ENCODE peak calls at places on chromosome 9, in nine cellular contexts. B is neural progenitor cell; J is tibial nerve; G is CD8-positive, alpha-beta T cell; C is CD8-positive, alpha-beta memory T cell; Z is keratinocyte; H is H9; M is IMR-90; W is Peyer's patch. N is an unnamed sample.

GRCh38 chr9:19946446-19947109 is 157.7 kb upstream of the SLC24A2 start:
- DNase-seq in J (no peak), G (no peak), Z (no peak), H (no peak), W (no peak), C (no peak), B (peak), M (peak), N (peak)

GRCh38 chr9:88593537-88594185 is 58.7 kb downstream of the NXNL2 start:
- DNase-seq in G (peak), J (peak), C (peak), H (no peak), M (peak), B (peak), Z (no peak), W (peak), N (peak)

GRCh38 chr9:124214596-124215550 is 42.9 kb upstream of the NEK6 start:
- DNase-seq in Z (no peak), B (no peak), G (no peak), M (no peak), H (no peak), C (no peak), J (no peak), W (peak), N (no peak)

GRCh38 chr9:137053944-137054931 is at the start of gene ENTPD2:
- DNase-seq in H (peak), B (peak), J (no peak), G (peak), C (no peak), Z (no peak), W (peak), M (no peak), N (no peak)

GRCh38 chr9:14271078-14271673 is 42.8 kb downstream of the NFIB start:
- DNase-seq in G (no peak), B (peak), W (no peak), Z (no peak), M (peak), J (peak), C (no peak), H (peak), N (no peak)

GRCh38 chr9:128969491-128969890 is 22.0 kb downstream of the NUP188 start:
- DNase-seq in M (peak), C (no peak), Z (no peak), B (no peak), J (no peak), H (no peak), G (no peak), W (no peak), N (no peak)

GRCh38 chr9:123058834-123059233 is 25.4 kb downstream of the GPR21 start:
- DNase-seq in J (no peak), C (no peak), W (no peak), Z (no peak), B (no peak), M (peak), H (no peak), G (no peak), N (no peak)

GRCh38 chr9:126146254-126147145 is 180.1 kb upstream of the MVB12B start:
- DNase-seq in C (no peak), Z (no peak), B (peak), J (no peak), H (peak), M (no peak), W (peak), G (no peak), N (peak)

GRCh38 chr9:114061292-114061691 is 16.8 kb downstream of the AMBP start:
- DNase-seq in J (no peak), G (no peak), C (no peak), W (peak), Z (no peak), H (no peak), M (no peak), B (no peak), N (no peak)

GRCh38 chr9:134632329-134632728 is 9.3 kb upstream of the COL5A1 start:
- DNase-seq in B (no peak), G (no peak), J (no peak), Z (no peak), W (no peak), C (no peak), H (peak), M (no peak), N (no peak)

GRCh38 chr9:80028501-80028900 is 456.7 kb downstream of the TLE4 start:
- DNase-seq in H (no peak), G (no peak), Z (no peak), W (no peak), M (no peak), C (no peak), B (peak), J (no peak), N (peak)

GRCh38 chr9:89817186-89817960 is 212.6 kb downstream of the GADD45G start:
- DNase-seq in C (no peak), B (no peak), H (no peak), W (no peak), M (no peak), G (no peak), J (no peak), Z (no peak), N (peak)

GRCh38 chr9:96169488-96169887 is 132.5 kb downstream of the HSD17B3 start:
- DNase-seq in W (peak), M (peak), J (peak), C (no peak), H (peak), Z (no peak), G (no peak), B (peak), N (no peak)

GRCh38 chr9:116403171-116403570 is 249.6 kb downstream of the PAPPA start:
- DNase-seq in Z (no peak), B (no peak), G (no peak), J (no peak), W (no peak), M (no peak), C (no peak), H (no peak), N (no peak)

GRCh38 chr9:134569626-134570025 is 72.0 kb upstream of the COL5A1 start:
- DNase-seq in G (no peak), C (no peak), J (no peak), B (no peak), M (no peak), W (no peak), Z (no peak), H (no peak), N (no peak)

GRCh38 chr9:91644433-91644832 is 220.8 kb upstream of the NFIL3 start:
- DNase-seq in B (no peak), W (no peak), M (no peak), H (no peak), C (no peak), G (no peak), Z (no peak), J (no peak), N (no peak)

GRCh38 chr9:128218518-128219389 is 15.6 kb downstream of the DNM1 start:
- DNase-seq in J (peak), Z (peak), H (peak), M (peak), B (peak), G (peak), W (peak), C (peak), N (peak)

GRCh38 chr9:3526903-3527652 is 1.3 kb upstream of the RFX3 start:
- DNase-seq in M (peak), Z (no peak), H (peak), W (peak), B (peak), C (peak), J (peak), G (no peak), N (peak)

GRCh38 chr9:84357235-84357634 is 16.7 kb upstream of the SLC28A3 start:
- DNase-seq in B (no peak), Z (no peak), W (no peak), C (no peak), M (no peak), H (no peak), J (no peak), G (no peak), N (no peak)

GRCh38 chr9:126621919-126622735 is 8.4 kb downstream of the LMX1B start:
- DNase-seq in B (no peak), Z (no peak), J (no peak), W (no peak), G (no peak), M (no peak), C (no peak), H (peak), N (no peak)

GRCh38 chr9:107286057-107286456 is 3.0 kb downstream of the RAD23B start:
- DNase-seq in Z (no peak), C (no peak), W (no peak), M (peak), G (no peak), J (no peak), B (no peak), H (no peak), N (no peak)

GRCh38 chr9:92558612-92559374 is 23.0 kb upstream of the ECM2 start:
- DNase-seq in J (no peak), G (no peak), B (no peak), M (no peak), H (no peak), Z (no peak), C (no peak), W (no peak), N (peak)

GRCh38 chr9:134689320-134690181 is 47.9 kb downstream of the COL5A1 start:
- DNase-seq in H (peak), Z (no peak), J (peak), B (peak), G (no peak), C (no peak), W (peak), M (peak), N (peak)

GRCh38 chr9:90979138-90979551 is 177.5 kb downstream of the SYK start:
- DNase-seq in C (no peak), M (no peak), G (no peak), J (no peak), Z (no peak), B (no peak), W (no peak), H (no peak), N (no peak)

GRCh38 chr9:100087218-100087617 is 11.6 kb downstream of the ERP44 start:
- DNase-seq in M (peak), B (no peak), G (no peak), H (no peak), J (no peak), C (no peak), Z (no peak), W (peak), N (no peak)

GRCh38 chr9:21804791-21805190 is 2.4 kb downstream of the MTAP start:
- DNase-seq in H (no peak), M (no peak), W (no peak), C (no peak), B (no peak), J (no peak), Z (no peak), G (no peak), N (no peak)

GRCh38 chr9:21804336-21804735 is 1.9 kb downstream of the MTAP start:
- DNase-seq in M (no peak), J (no peak), B (no peak), H (no peak), C (no peak), W (no peak), G (no peak), Z (no peak), N (no peak)

GRCh38 chr9:21802418-21803000 is at the start of gene MTAP:
- DNase-seq in G (peak), C (peak), H (peak), B (peak), W (peak), M (peak), Z (no peak), J (peak), N (no peak)

GRCh38 chr9:21801683-21802417 is 586 bp upstream of the MTAP start:
- DNase-seq in W (peak), B (peak), C (no peak), Z (no peak), M (peak), J (peak), G (no peak), H (peak), N (peak)

GRCh38 chr9:21803674-21804048 is 1.2 kb downstream of the MTAP start:
- DNase-seq in H (no peak), J (no peak), Z (no peak), B (no peak), G (no peak), W (no peak), M (no peak), C (no peak), N (no peak)
- H3K27ac ChIP-seq in H (no peak), J (peak), Z (peak), B (no peak), G (peak), W (peak), M (peak), C (peak), N (no peak)

GRCh38 chr9:33850677-33851076 is 33.7 kb downstream of the UBE2R2 start:
- DNase-seq in G (no peak), M (no peak), B (no peak), H (no peak), C (no peak), W (no peak), J (no peak), Z (no peak), N (no peak)

GRCh38 chr9:33850267-33850629 is 33.3 kb downstream of the UBE2R2 start:
- DNase-seq in W (no peak), B (no peak), G (no peak), Z (no peak), M (no peak), J (no peak), C (no peak), H (no peak), N (no peak)

GRCh38 chr9:33856247-33856646 is 39.3 kb downstream of the UBE2R2 start:
- DNase-seq in C (no peak), M (no peak), J (no peak), B (no peak), H (no peak), W (no peak), G (no peak), Z (no peak), N (no peak)

GRCh38 chr9:33852216-33852826 is 35.4 kb downstream of the UBE2R2 start:
- DNase-seq in M (peak), H (peak), W (peak), Z (no peak), B (peak), C (peak), J (peak), G (peak), N (peak)

GRCh38 chr9:33851301-33851700 is 34.3 kb downstream of the UBE2R2 start:
- DNase-seq in Z (no peak), J (no peak), H (no peak), C (no peak), M (no peak), G (no peak), W (no peak), B (no peak), N (no peak)
- H3K27ac ChIP-seq in Z (no peak), J (peak), H (no peak), C (no peak), M (no peak), G (no peak), W (no peak), B (peak), N (no peak)

DNA sequence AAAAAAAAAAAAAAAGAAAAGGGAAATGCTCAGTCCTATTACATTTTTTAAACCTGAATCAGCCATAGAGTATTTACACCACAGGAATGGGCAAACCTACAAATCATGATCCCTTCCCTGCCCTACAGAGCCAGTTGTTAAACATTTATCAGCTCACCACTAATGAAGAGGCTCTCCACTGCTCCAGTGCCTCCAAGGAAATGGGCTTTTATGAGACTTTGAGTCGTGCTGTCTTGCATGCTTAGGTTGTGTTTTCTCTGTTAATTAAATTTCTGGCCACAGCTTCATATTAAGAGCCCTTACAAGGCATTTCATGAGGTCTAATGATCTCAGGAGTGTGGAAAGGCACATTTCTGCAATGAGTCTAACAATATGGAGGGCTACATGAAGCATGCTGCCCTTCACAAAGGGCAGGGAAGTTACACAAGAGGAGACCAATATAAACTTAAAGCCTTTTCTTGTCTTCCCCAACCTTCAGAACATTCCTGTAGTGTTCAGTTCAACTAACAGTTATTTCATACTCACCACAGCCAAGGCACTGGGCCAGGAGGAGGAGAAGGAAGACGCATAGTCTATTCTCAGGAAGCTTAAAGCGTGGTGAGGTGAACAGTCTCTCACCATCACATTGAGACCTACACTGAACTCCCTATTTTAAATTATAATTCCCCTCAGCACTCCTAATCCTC is 140.1 kb upstream of the ABCA1 start:
- DNase-seq in C (no peak), Z (no peak), G (no peak), W (no peak), H (no peak), B (no peak), M (peak), J (no peak), N (no peak)
- H3K27ac ChIP-seq in C (no peak), Z (peak), G (no peak), W (no peak), H (no peak), B (no peak), M (no peak), J (no peak), N (no peak)

DNA sequence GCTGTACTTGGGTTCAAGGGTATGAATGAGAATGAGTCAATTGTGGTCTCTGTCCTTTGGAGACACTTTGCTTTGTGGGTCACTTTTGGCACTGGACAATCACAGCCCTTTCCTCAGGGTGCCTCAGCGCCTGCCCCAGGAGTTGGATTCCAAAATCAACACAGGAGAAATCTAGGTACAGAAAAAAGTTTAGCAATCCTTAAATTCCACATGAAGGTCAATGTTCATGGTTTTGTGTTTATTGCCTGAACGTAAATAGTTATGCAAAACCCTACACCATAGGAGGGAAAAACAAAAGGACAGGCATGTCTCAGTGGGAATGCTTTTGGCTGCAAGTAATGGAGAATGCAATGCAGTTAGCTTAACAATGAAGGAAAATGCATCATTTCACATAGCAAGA is 6.6 kb upstream of the HMCN2 start:
- DNase-seq in C (no peak), W (no peak), Z (no peak), H (no peak), M (no peak), G (no peak), J (no peak), B (no peak), N (no peak)
- H3K27ac ChIP-seq in C (no peak), W (no peak), Z (no peak), H (no peak), M (no peak), G (no peak), J (no peak), B (no peak), N (no peak)

DNA sequence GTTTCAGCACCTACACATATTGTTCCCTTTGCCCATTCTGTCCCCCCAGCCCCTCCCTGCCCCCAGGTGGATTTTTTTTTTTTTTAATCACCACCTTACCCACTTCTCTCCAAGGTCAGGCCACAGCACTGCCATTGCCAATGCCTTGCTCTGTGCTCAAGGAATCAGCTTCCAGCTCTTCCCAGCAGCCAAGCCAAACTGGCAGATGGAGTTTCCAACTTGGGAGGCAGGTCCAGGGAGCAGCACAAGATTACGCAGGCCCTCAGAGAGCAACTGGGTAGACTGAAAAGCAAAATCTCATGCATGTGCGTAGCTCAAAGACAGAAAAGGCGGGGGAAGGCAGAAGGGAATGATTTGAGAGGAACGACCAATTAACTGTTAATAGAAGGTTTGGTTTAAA is 15.1 kb downstream of the GRHPR start:
- DNase-seq in B (no peak), G (no peak), W (no peak), M (no peak), J (no peak), C (no peak), Z (no peak), H (no peak), N (no peak)
- H3K27ac ChIP-seq in B (no peak), G (no peak), W (no peak), M (no peak), J (peak), C (no peak), Z (no peak), H (no peak), N (no peak)

GRCh38 chr9:69829484-69829883 is 8.9 kb downstream of the CFAP95 start:
- DNase-seq in B (no peak), W (no peak), Z (no peak), C (no peak), J (no peak), H (no peak), G (no peak), M (no peak), N (no peak)
- H3K27ac ChIP-seq in B (no peak), W (no peak), Z (no peak), C (no peak), J (no peak), H (no peak), G (no peak), M (no peak), N (peak)

GRCh38 chr9:120936011-120936763 is 9.6 kb upstream of the TRAF1 start:
- DNase-seq in G (peak), B (peak), J (peak), H (peak), W (peak), C (peak), Z (peak), M (peak), N (peak)

GRCh38 chr9:120937596-120937995 is 11.0 kb upstream of the TRAF1 start:
- DNase-seq in B (no peak), Z (no peak), W (no peak), H (no peak), M (peak), G (no peak), J (no peak), C (no peak), N (no peak)

GRCh38 chr9:120936764-120937122 is 10.1 kb upstream of the TRAF1 start:
- DNase-seq in M (no peak), H (no peak), B (no peak), J (no peak), Z (no peak), C (no peak), W (no peak), G (no peak), N (no peak)

GRCh38 chr9:120935383-120935857 is 8.8 kb upstream of the TRAF1 start:
- DNase-seq in B (no peak), H (no peak), W (peak), C (no peak), G (no peak), M (peak), J (peak), Z (peak), N (no peak)

DNA sequence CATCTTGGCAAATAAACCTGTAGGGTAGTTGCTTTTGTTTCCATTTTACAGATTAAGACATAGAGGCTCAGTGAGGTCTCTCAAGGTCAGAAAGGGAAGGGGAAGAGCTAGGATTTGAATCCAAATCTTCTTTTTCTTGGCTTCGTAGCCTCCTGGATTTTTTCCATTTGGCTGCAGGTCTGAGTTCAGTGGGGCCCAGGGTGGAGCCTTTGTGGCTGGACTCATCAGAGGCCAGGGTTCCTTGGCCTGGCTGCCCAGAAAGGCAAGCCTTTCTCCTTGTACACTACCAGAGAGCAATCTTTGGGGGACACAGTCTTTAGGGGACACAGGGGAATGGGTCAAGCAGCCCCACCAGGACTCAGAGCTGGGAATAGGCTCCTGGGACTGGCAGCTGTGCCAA is 10.5 kb upstream of the TRAF1 start:
- DNase-seq in H (no peak), J (peak), W (no peak), C (no peak), Z (no peak), B (no peak), G (no peak), M (no peak), N (no peak)
- H3K27ac ChIP-seq in H (no peak), J (peak), W (peak), C (peak), Z (no peak), B (no peak), G (peak), M (peak), N (no peak)

N was measured in WERI-Rb-1.